ENCODE peak calls at places on chromosomes 7 and 10, in six cellular contexts. Y is hepatocyte, G is esophagus squamous epithelium, P is neural progenitor cell, A is BJ, K is neural crest cell. V is an unnamed sample.

GRCh38 chr7:45027774-45028114 is 27.7 kb downstream of the CCM2 start:
- DNase-seq in P (no peak), K (no peak), A (no peak), Y (no peak), G (no peak), V (no peak)

GRCh38 chr10:129922598-129923123 is 41.4 kb downstream of the EBF3 start:
- DNase-seq in G (no peak), Y (no peak), A (no peak), P (no peak), K (no peak), V (no peak)

GRCh38 chr10:14285941-14286555 is 44.7 kb downstream of the FRMD4A start:
- DNase-seq in G (no peak), A (no peak), K (no peak), P (no peak), Y (no peak), V (no peak)

GRCh38 chr7:84190016-84190705 is 4.4 kb downstream of the SEMA3A start:
- DNase-seq in K (no peak), Y (no peak), G (no peak), P (no peak), A (no peak), V (no peak)

GRCh38 chr10:66748217-66748616 is 177.6 kb upstream of the LRRTM3 start:
- DNase-seq in A (no peak), Y (no peak), K (no peak), G (no peak), P (no peak), V (no peak)

GRCh38 chr7:30682131-30683083 is at the start of gene CRHR2:
- DNase-seq in Y (peak; percentile 41), G (no peak), A (no peak), P (peak; percentile 78), K (peak; percentile 31), V (no peak)

GRCh38 chr7:95011156-95011928 is 103.9 kb downstream of the PPP1R9A start:
- DNase-seq in G (no peak), P (no peak), A (peak; percentile 44), Y (no peak), K (no peak), V (no peak)

GRCh38 chr7:32905175-32905662 is 13.7 kb upstream of the KBTBD2 start:
- DNase-seq in P (peak; percentile 73), A (peak; percentile 74), G (peak; percentile 2), K (peak; percentile 42), Y (peak; percentile 83), V (peak; percentile 51)

GRCh38 chr7:424301-424935 is 95.2 kb downstream of the PDGFA start:
- DNase-seq in K (no peak), Y (no peak), G (no peak), P (no peak), A (no peak), V (no peak)

GRCh38 chr7:117001283-117001682 is 48.0 kb downstream of the ST7 start:
- DNase-seq in G (no peak), Y (no peak), P (no peak), K (no peak), A (no peak), V (no peak)

GRCh38 chr10:120381924-120382323 is 75.1 kb upstream of the PLPP4 start:
- DNase-seq in Y (no peak), G (no peak), A (no peak), K (no peak), P (no peak), V (no peak)

DNA sequence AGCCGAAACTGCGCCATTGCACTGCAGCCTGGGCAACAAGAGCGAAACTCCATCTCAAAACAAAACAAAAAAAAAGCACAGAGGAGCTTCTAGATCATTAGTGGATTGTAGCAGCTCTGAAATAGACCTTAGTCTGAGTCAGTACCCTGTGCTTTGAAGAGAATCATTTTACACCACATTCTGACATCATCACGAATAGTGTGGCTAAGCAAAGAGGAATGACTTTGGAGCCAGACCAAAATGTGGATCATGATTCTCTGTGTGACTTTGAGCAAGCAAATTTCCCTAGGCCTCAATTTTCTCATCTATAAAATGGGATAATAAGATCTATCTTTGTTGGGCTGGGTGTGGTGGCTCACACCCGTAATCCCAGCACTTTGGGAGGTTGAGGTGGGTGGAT is 618.9 kb downstream of the CALN1 start:
- DNase-seq in G (no peak), A (no peak), K (no peak), Y (no peak), P (no peak), V (no peak)
- TF ChIP-seq CTCF in G (no peak), A (no peak), K (no peak), Y (no peak), P (no peak), V (no peak)

GRCh38 chr7:7630626-7631329 is 9.8 kb upstream of the UMAD1 start:
- DNase-seq in A (no peak), Y (no peak), K (no peak), G (no peak), P (no peak), V (no peak)
- TF ChIP-seq CTCF in A (no peak), Y (no peak), K (no peak), G (no peak), P (no peak), V (no peak)

DNA sequence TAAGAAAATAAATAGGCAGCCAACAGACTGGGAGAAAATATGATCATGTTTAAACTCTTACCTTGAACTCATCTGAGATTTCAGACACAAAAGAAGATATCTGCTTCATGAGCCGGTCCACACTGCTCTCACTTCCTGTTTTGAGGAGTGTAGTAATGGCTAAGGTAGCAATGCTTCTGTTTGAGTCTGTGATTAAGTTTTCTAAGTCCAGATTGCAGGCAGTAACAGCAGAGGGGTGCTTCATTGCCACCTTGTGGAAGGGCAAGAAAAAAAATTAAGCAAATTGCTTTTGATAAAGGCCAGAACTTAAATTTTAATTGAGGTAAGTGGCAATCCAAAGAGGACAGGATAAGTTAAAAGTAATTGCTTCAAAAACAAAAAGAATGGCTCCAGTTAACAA is 69.1 kb downstream of the MEST start:
- DNase-seq in G (no peak), P (no peak), Y (peak; percentile 20), A (no peak), K (no peak), V (no peak)
- TF ChIP-seq CTCF in G (peak; percentile 63), P (peak; percentile 37), Y (peak; percentile 28), A (peak; percentile 48), K (peak; percentile 57), V (no peak)

DNA sequence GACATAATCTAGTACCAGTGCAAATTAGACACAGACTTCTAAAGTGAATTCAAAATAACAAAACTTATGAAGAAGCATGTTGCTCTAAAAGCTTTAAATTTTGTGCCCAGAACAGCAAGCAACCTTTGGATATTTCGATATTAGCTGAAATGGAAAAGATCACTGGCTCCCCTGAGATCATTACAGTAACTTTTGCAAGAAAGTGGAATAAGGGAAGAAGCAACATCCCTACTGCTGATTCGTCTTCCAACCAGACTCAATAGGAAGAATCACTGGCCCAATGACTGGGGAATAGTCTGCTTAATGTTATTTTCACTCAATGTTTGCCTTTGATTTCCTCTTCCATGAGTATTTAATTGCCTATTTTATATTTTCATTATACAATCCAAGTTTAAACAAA is 7.9 kb downstream of the SKAP2 start:
- DNase-seq in P (peak; percentile 7), G (no peak), A (no peak), K (no peak), Y (no peak), V (no peak)
- TF ChIP-seq CTCF in P (no peak), G (no peak), A (no peak), K (no peak), Y (no peak), V (no peak)

GRCh38 chr10:86179961-86180360 is 186.6 kb downstream of the GRID1 start:
- DNase-seq in K (no peak), A (no peak), G (no peak), Y (no peak), P (no peak), V (no peak)

GRCh38 chr10:86179143-86179505 is 187.5 kb downstream of the GRID1 start:
- DNase-seq in Y (no peak), P (no peak), K (no peak), G (no peak), A (no peak), V (no peak)

GRCh38 chr10:86178401-86179142 is 188.0 kb downstream of the GRID1 start:
- DNase-seq in A (no peak), Y (peak; percentile 37), P (peak; percentile 74), K (peak; percentile 43), G (no peak), V (no peak)

GRCh38 chr10:86180861-86181260 is 185.7 kb downstream of the GRID1 start:
- DNase-seq in A (no peak), K (no peak), P (no peak), G (no peak), Y (no peak), V (no peak)

GRCh38 chr10:86182150-86182549 is 184.4 kb downstream of the GRID1 start:
- DNase-seq in P (peak; percentile 7), Y (no peak), G (no peak), A (no peak), K (no peak), V (no peak)
- TF ChIP-seq CTCF in P (peak; percentile 19), Y (no peak), G (no peak), A (no peak), K (no peak), V (no peak)